ENCODE peak calls at places on chromosomes 2 and 18, in eight cellular contexts. L, W, D, X, S, Y, Q and R are unnamed samples.
A peak's percentile ranks its signal among the peaks of the same experiment; 100 is the strongest.

GRCh38 chr2:120395686-120396518 is 50.0 kb downstream of the INHBB start:
- DNase-seq in L (no peak), W (no peak), D (no peak), X (no peak), S (no peak), Y (no peak), Q (peak; percentile 51), R (no peak)

GRCh38 chr18:55964171-55964570 is 376.2 kb upstream of the TCF4 start:
- DNase-seq in L (no peak), W (no peak), D (no peak), X (no peak), S (no peak), Y (no peak), Q (no peak), R (no peak)

GRCh38 chr18:42274488-42275137 is 319.6 kb downstream of the PIK3C3 start:
- DNase-seq in L (no peak), W (no peak), D (peak; percentile 8), X (no peak), S (no peak), Y (peak; percentile 4), Q (no peak), R (no peak)

GRCh38 chr2:5693288-5694015 is 1.3 kb downstream of the SOX11 start:
- DNase-seq in L (peak; percentile 51), W (no peak), D (no peak), X (no peak), S (no peak), Y (no peak), Q (no peak), R (no peak)

GRCh38 chr2:203175371-203175770 is 63.4 kb upstream of the CYP20A1 start:
- DNase-seq in L (no peak), W (no peak), D (no peak), X (no peak), S (no peak), Y (no peak), Q (no peak), R (no peak)

GRCh38 chr18:7070466-7070865 is 47.1 kb downstream of the LAMA1 start:
- DNase-seq in L (no peak), W (no peak), D (no peak), X (no peak), S (no peak), Y (no peak), Q (no peak), R (no peak)

GRCh38 chr2:230716588-230716987 is 3.9 kb downstream of the CAB39 start:
- DNase-seq in L (no peak), W (no peak), D (no peak), X (no peak), S (no peak), Y (no peak), Q (no peak), R (no peak)

GRCh38 chr18:79756826-79757225 is 40.9 kb upstream of the KCNG2 start:
- DNase-seq in L (no peak), W (no peak), D (no peak), X (no peak), S (no peak), Y (no peak), Q (peak; percentile 40), R (no peak)

GRCh38 chr18:12828116-12829051 is 55.7 kb downstream of the PTPN2 start:
- DNase-seq in L (no peak), W (no peak), D (no peak), X (no peak), S (no peak), Y (no peak), Q (no peak), R (no peak)

GRCh38 chr18:12579775-12580174 is 78.1 kb downstream of the SPIRE1 start:
- DNase-seq in L (no peak), W (no peak), D (no peak), X (no peak), S (no peak), Y (no peak), Q (no peak), R (no peak)

GRCh38 chr2:137050949-137051348 is 285.6 kb downstream of the THSD7B start:
- DNase-seq in L (no peak), W (no peak), D (no peak), X (no peak), S (no peak), Y (no peak), Q (no peak), R (no peak)

GRCh38 chr2:151968770-151969169 is 130.1 kb downstream of the CACNB4 start:
- DNase-seq in L (no peak), W (no peak), D (no peak), X (no peak), S (no peak), Y (no peak), Q (no peak), R (no peak)

GRCh38 chr2:120469486-120469885 is 123.5 kb downstream of the INHBB start:
- DNase-seq in L (no peak), W (no peak), D (no peak), X (no peak), S (no peak), Y (no peak), Q (no peak), R (no peak)

GRCh38 chr18:63253428-63254372 is 65.9 kb downstream of the BCL2 start:
- DNase-seq in L (no peak), W (no peak), D (no peak), X (no peak), S (no peak), Y (no peak), Q (no peak), R (no peak)

GRCh38 chr2:227146456-227146855 is 17.5 kb downstream of the COL4A4 start:
- DNase-seq in L (no peak), W (no peak), D (no peak), X (no peak), S (no peak), Y (no peak), Q (no peak), R (no peak)

GRCh38 chr2:120820885-120821279 is 85.2 kb downstream of the GLI2 start:
- DNase-seq in L (peak; percentile 54), W (no peak), D (no peak), X (peak; percentile 23), S (no peak), Y (no peak), Q (no peak), R (peak; percentile 48)

GRCh38 chr2:28613616-28614501 is 118.0 kb downstream of the PLB1 start:
- DNase-seq in L (peak; percentile 93), W (no peak), D (no peak), X (no peak), S (no peak), Y (no peak), Q (no peak), R (no peak)

GRCh38 chr2:241112592-241112991 is 10.5 kb upstream of the MTERF4 start:
- DNase-seq in L (no peak), W (no peak), D (no peak), X (no peak), S (no peak), Y (no peak), Q (no peak), R (no peak)

GRCh38 chr2:99636432-99637034 is 146.7 kb upstream of the REV1 start:
- DNase-seq in L (peak; percentile 10), W (peak; percentile 11), D (no peak), X (peak; percentile 88), S (peak; percentile 94), Y (no peak), Q (peak; percentile 78), R (peak; percentile 89)

GRCh38 chr2:164061129-164061746 is 325.4 kb upstream of the FIGN start:
- DNase-seq in L (peak; percentile 20), W (no peak), D (no peak), X (no peak), S (no peak), Y (no peak), Q (no peak), R (no peak)